ENCODE peak calls at places on chromosomes 4 and X, in four cellular contexts. One of them, this sample, is unnamed.

GRCh38 chrX:129230850-129231512 is 292.3 kb downstream of the SMARCA1 start:
- DNase-seq in tibial artery: no peak
- DNase-seq in iPS DF 6.9: no peak
- DNase-seq in esophagus squamous epithelium: no peak
- DNase-seq in this sample: no peak

GRCh38 chrX:40145670-40146470 is 48.1 kb upstream of the BCOR start:
- DNase-seq in tibial artery: no peak
- DNase-seq in iPS DF 6.9: no peak
- DNase-seq in esophagus squamous epithelium: no peak
- DNase-seq in this sample: no peak

GRCh38 chrX:6029014-6029413 is 199.7 kb downstream of the NLGN4X start:
- DNase-seq in tibial artery: no peak
- DNase-seq in iPS DF 6.9: no peak
- DNase-seq in esophagus squamous epithelium: no peak
- DNase-seq in this sample: no peak

GRCh38 chr4:25330905-25331816 is 18.6 kb downstream of the ZCCHC4 start:
- DNase-seq in tibial artery: no peak
- DNase-seq in iPS DF 6.9: no peak
- DNase-seq in esophagus squamous epithelium: no peak
- DNase-seq in this sample: no peak

GRCh38 chr4:77040856-77041576 is 34.8 kb downstream of the CCNI start:
- DNase-seq in tibial artery: no peak
- DNase-seq in iPS DF 6.9: no peak
- DNase-seq in esophagus squamous epithelium: no peak
- DNase-seq in this sample: no peak

GRCh38 chr4:19729873-19730735 is 521.6 kb upstream of the SLIT2 start:
- DNase-seq in tibial artery: no peak
- DNase-seq in iPS DF 6.9: no peak
- DNase-seq in esophagus squamous epithelium: no peak
- DNase-seq in this sample: no peak

GRCh38 chr4:121597346-121597934 is 99.3 kb downstream of the ANXA5 start:
- DNase-seq in tibial artery: no peak
- DNase-seq in iPS DF 6.9: no peak
- DNase-seq in esophagus squamous epithelium: no peak
- DNase-seq in this sample: no peak

GRCh38 chrX:24017674-24018073 is 9.3 kb downstream of the KLHL15 start:
- DNase-seq in tibial artery: no peak
- DNase-seq in iPS DF 6.9: no peak
- DNase-seq in esophagus squamous epithelium: no peak
- DNase-seq in this sample: no peak

GRCh38 chrX:71492086-71493065 is 40.5 kb upstream of the OGT start:
- DNase-seq in tibial artery: peak; percentile 61
- DNase-seq in iPS DF 6.9: no peak
- DNase-seq in esophagus squamous epithelium: no peak
- DNase-seq in this sample: no peak

GRCh38 chr4:93203708-93204107 is 624.8 kb upstream of the ATOH1 start:
- DNase-seq in tibial artery: no peak
- DNase-seq in iPS DF 6.9: no peak
- DNase-seq in esophagus squamous epithelium: no peak
- DNase-seq in this sample: no peak

GRCh38 chr4:173246719-173247118 is 78.1 kb downstream of the GALNT7 start:
- DNase-seq in tibial artery: no peak
- DNase-seq in iPS DF 6.9: no peak
- DNase-seq in esophagus squamous epithelium: no peak
- DNase-seq in this sample: no peak

GRCh38 chr4:139015948-139016451 is 419 bp downstream of the NOCT start:
- DNase-seq in tibial artery: no peak
- DNase-seq in iPS DF 6.9: no peak
- DNase-seq in esophagus squamous epithelium: no peak
- DNase-seq in this sample: no peak

GRCh38 chrX:12701625-12702024 is 89.6 kb upstream of the PRPS2 start:
- DNase-seq in tibial artery: no peak
- DNase-seq in iPS DF 6.9: peak; percentile 25
- DNase-seq in esophagus squamous epithelium: no peak
- DNase-seq in this sample: no peak

GRCh38 chr4:53221832-53222480 is 143.9 kb downstream of the SCFD2 start:
- DNase-seq in tibial artery: no peak
- DNase-seq in iPS DF 6.9: no peak
- DNase-seq in esophagus squamous epithelium: no peak
- DNase-seq in this sample: no peak

GRCh38 chr4:56197387-56197786 is 189.9 kb downstream of the AASDH start:
- DNase-seq in tibial artery: no peak
- DNase-seq in iPS DF 6.9: no peak
- DNase-seq in esophagus squamous epithelium: no peak
- DNase-seq in this sample: no peak
- H3K27me3 ChIP-seq in tibial artery: no peaks in the 10 kb centered on the region
- H3K27me3 ChIP-seq in iPS DF 6.9: no peaks in the 10 kb centered on the region
- H3K27me3 ChIP-seq in esophagus squamous epithelium: no peaks in the 10 kb centered on the region
- H3K27me3 ChIP-seq in this sample: no peaks in the 10 kb centered on the region

DNA sequence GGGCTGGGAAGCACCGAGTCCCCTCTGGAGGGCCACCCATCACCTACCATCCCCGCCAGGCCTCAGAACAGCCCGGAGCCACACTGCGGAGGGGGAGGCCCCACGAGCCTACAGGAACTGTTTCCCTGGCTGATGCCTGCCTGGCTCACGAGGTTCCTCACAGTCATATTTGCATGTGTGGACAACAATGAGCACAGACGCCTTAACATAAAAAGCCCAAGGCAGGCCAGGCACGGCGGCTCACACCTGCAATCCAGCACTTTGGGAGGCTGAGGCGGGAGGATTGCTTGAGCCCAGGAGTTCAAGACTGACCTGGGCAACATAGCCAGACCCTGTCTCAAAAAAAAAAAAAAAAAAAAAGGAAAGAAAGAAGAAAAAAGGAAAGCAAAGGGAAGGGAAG is 125.9 kb downstream of the FAM53A start:
- DNase-seq in tibial artery: no peak
- DNase-seq in iPS DF 6.9: no peak
- DNase-seq in esophagus squamous epithelium: no peak
- DNase-seq in this sample: no peak
- H3K27me3 ChIP-seq in tibial artery: no peaks in the 10 kb centered on the region
- H3K27me3 ChIP-seq in iPS DF 6.9: no peaks in the 10 kb centered on the region
- H3K27me3 ChIP-seq in esophagus squamous epithelium: no peaks in the 10 kb centered on the region
- H3K27me3 ChIP-seq in this sample: no peaks in the 10 kb centered on the region

GRCh38 chr4:7947927-7948326 is 8.3 kb upstream of the AFAP1 start:
- DNase-seq in tibial artery: no peak
- DNase-seq in iPS DF 6.9: no peak
- DNase-seq in esophagus squamous epithelium: no peak
- DNase-seq in this sample: no peak
- H3K27me3 ChIP-seq in tibial artery: no peaks in the 10 kb centered on the region
- H3K27me3 ChIP-seq in iPS DF 6.9: no peaks in the 10 kb centered on the region
- H3K27me3 ChIP-seq in esophagus squamous epithelium: no peaks in the 10 kb centered on the region
- H3K27me3 ChIP-seq in this sample: no peaks in the 10 kb centered on the region

GRCh38 chrX:53323196-53323595 is 41.8 kb upstream of the IQSEC2 start:
- DNase-seq in tibial artery: no peak
- DNase-seq in iPS DF 6.9: no peak
- DNase-seq in esophagus squamous epithelium: no peak
- DNase-seq in this sample: no peak

GRCh38 chrX:53324085-53324484 is 42.7 kb upstream of the IQSEC2 start:
- DNase-seq in tibial artery: no peak
- DNase-seq in iPS DF 6.9: no peak
- DNase-seq in esophagus squamous epithelium: no peak
- DNase-seq in this sample: no peak

GRCh38 chrX:53321216-53321942 is 40.0 kb upstream of the IQSEC2 start:
- DNase-seq in tibial artery: no peak
- DNase-seq in iPS DF 6.9: no peak
- DNase-seq in esophagus squamous epithelium: no peak
- DNase-seq in this sample: no peak

GRCh38 chrX:53320543-53321215 is 39.3 kb upstream of the IQSEC2 start:
- DNase-seq in tibial artery: no peak
- DNase-seq in iPS DF 6.9: no peak
- DNase-seq in esophagus squamous epithelium: no peak
- DNase-seq in this sample: no peak

DNA sequence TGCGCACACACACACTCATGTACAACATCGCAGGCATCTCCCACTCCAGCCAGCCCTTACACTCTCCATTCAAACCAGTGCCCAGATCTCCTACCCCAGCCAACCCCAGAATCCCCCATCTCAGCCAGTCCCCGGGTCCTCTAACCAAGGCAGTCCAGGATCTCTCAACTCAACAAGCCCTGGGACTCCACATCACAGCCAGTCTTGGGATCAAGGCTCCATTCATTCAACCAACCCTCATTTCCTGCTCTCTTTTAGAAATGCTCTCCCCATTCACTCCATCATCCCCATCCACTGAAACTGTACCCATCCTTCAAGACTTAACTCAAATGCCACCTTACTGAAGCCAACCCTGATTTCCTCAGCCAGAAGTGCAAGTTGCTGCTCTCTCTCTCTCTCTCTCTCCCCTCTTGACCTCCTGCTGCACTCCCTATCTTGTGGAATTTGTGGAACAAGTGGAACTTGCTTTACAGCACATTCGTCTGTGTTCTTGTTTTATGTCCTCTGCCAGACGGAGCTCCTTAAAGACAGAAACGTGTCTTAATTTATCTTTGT is 40.6 kb upstream of the IQSEC2 start:
- DNase-seq in tibial artery: no peak
- DNase-seq in iPS DF 6.9: no peak
- DNase-seq in esophagus squamous epithelium: no peak
- DNase-seq in this sample: no peak
- H3K27me3 ChIP-seq in tibial artery: no peaks in the 10 kb centered on the region
- H3K27me3 ChIP-seq in iPS DF 6.9: peaks cover 2% of the 10 kb centered on the region
- H3K27me3 ChIP-seq in esophagus squamous epithelium: peaks cover 13% of the 10 kb centered on the region
- H3K27me3 ChIP-seq in this sample: no peaks in the 10 kb centered on the region

GRCh38 chr4:177696438-177696966 is 254.3 kb upstream of the AGA start:
- DNase-seq in tibial artery: no peak
- DNase-seq in iPS DF 6.9: peak; percentile 1
- DNase-seq in esophagus squamous epithelium: no peak
- DNase-seq in this sample: no peak
- H3K27me3 ChIP-seq in tibial artery: no peaks in the 10 kb centered on the region
- H3K27me3 ChIP-seq in iPS DF 6.9: no peaks in the 10 kb centered on the region
- H3K27me3 ChIP-seq in esophagus squamous epithelium: no peaks in the 10 kb centered on the region
- H3K27me3 ChIP-seq in this sample: no peaks in the 10 kb centered on the region

DNA sequence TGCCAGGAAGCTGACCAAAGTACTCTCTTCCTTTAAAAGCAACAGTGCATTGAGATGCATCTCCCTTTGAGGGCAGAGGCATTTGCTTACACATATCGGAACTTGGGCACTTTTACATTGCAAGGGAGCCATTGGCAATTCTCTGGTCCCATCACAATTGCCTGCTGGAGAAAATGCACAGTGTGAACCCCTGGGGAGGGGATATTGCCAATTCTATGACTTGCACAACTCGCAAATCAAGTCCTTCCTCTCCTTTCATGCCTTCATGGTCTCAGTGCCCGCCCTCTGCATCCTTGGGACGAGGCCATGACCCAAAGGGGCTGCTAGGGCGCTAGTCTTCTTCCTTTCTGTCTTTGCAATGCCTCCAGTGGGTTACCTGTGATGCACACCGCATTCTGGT is 14.9 kb upstream of the PDZD4 start:
- DNase-seq in tibial artery: no peak
- DNase-seq in iPS DF 6.9: peak; percentile 45
- DNase-seq in esophagus squamous epithelium: no peak
- DNase-seq in this sample: no peak
- H3K27me3 ChIP-seq in tibial artery: no peaks in the 10 kb centered on the region
- H3K27me3 ChIP-seq in iPS DF 6.9: no peaks in the 10 kb centered on the region
- H3K27me3 ChIP-seq in esophagus squamous epithelium: peaks cover 8% of the 10 kb centered on the region
- H3K27me3 ChIP-seq in this sample: no peaks in the 10 kb centered on the region

GRCh38 chrX:150223176-150224015 is 139.7 kb upstream of the MAMLD1 start:
- DNase-seq in tibial artery: no peak
- DNase-seq in iPS DF 6.9: no peak
- DNase-seq in esophagus squamous epithelium: no peak
- DNase-seq in this sample: no peak
- H3K27me3 ChIP-seq in tibial artery: no peaks in the 10 kb centered on the region
- H3K27me3 ChIP-seq in iPS DF 6.9: peaks cover 2% of the 10 kb centered on the region
- H3K27me3 ChIP-seq in esophagus squamous epithelium: no peaks in the 10 kb centered on the region
- H3K27me3 ChIP-seq in this sample: no peaks in the 10 kb centered on the region

GRCh38 chr4:8872402-8873291 is 1.0 kb upstream of the HMX1 start:
- DNase-seq in tibial artery: no peak
- DNase-seq in iPS DF 6.9: no peak
- DNase-seq in esophagus squamous epithelium: no peak
- DNase-seq in this sample: no peak

GRCh38 chr4:8876982-8877779 is 5.5 kb upstream of the HMX1 start:
- DNase-seq in tibial artery: no peak
- DNase-seq in iPS DF 6.9: no peak
- DNase-seq in esophagus squamous epithelium: no peak
- DNase-seq in this sample: no peak

GRCh38 chr4:8874003-8874895 is 2.6 kb upstream of the HMX1 start:
- DNase-seq in tibial artery: no peak
- DNase-seq in iPS DF 6.9: no peak
- DNase-seq in esophagus squamous epithelium: no peak
- DNase-seq in this sample: no peak

GRCh38 chr4:8877780-8878040 is 6.1 kb upstream of the HMX1 start:
- DNase-seq in tibial artery: no peak
- DNase-seq in iPS DF 6.9: no peak
- DNase-seq in esophagus squamous epithelium: no peak
- DNase-seq in this sample: no peak

GRCh38 chr4:8874896-8875680 is 3.4 kb upstream of the HMX1 start:
- DNase-seq in tibial artery: no peak
- DNase-seq in iPS DF 6.9: no peak
- DNase-seq in esophagus squamous epithelium: no peak
- DNase-seq in this sample: no peak
- H3K27me3 ChIP-seq in tibial artery: no peaks in the 10 kb centered on the region
- H3K27me3 ChIP-seq in iPS DF 6.9: peaks cover 94% of the 10 kb centered on the region
- H3K27me3 ChIP-seq in esophagus squamous epithelium: peaks cover 54% of the 10 kb centered on the region
- H3K27me3 ChIP-seq in this sample: no peaks in the 10 kb centered on the region

GRCh38 chrX:151183233-151183632 is 6.8 kb downstream of the GPR50 start:
- DNase-seq in tibial artery: no peak
- DNase-seq in iPS DF 6.9: no peak
- DNase-seq in esophagus squamous epithelium: no peak
- DNase-seq in this sample: no peak
- H3K27me3 ChIP-seq in tibial artery: no peaks in the 10 kb centered on the region
- H3K27me3 ChIP-seq in iPS DF 6.9: no peaks in the 10 kb centered on the region
- H3K27me3 ChIP-seq in esophagus squamous epithelium: no peaks in the 10 kb centered on the region
- H3K27me3 ChIP-seq in this sample: no peaks in the 10 kb centered on the region